ENCODE peak calls at places on chromosomes 2 and 18, in seven cellular contexts. E, P, Y, M, T, F and A are unnamed samples.

GRCh38 chr2:213068681-213069359 is 82.6 kb downstream of the IKZF2 start:
- DNase-seq in T (no peak), P (no peak), Y (no peak), F (no peak), E (no peak), M (no peak), A (no peak)

GRCh38 chr2:170812716-170813585 is 3.7 kb upstream of the GAD1 start:
- DNase-seq in Y (peak; percentile 89), M (no peak), E (no peak), F (peak; percentile 82), P (no peak), T (no peak), A (no peak)

GRCh38 chr2:229679393-229680125 is 34.8 kb downstream of the DNER start:
- DNase-seq in F (no peak), E (no peak), T (no peak), Y (no peak), P (no peak), M (no peak), A (no peak)

GRCh38 chr2:180742809-180743208 is 237.6 kb upstream of the UBE2E3 start:
- DNase-seq in E (no peak), M (no peak), T (no peak), P (no peak), F (no peak), Y (no peak), A (no peak)

GRCh38 chr2:32427672-32428622 is 71.1 kb downstream of the BIRC6 start:
- DNase-seq in M (no peak), P (no peak), E (no peak), Y (peak; percentile 5), T (no peak), F (no peak), A (no peak)

GRCh38 chr18:50977037-50977760 is 9.4 kb downstream of the ELAC1 start:
- DNase-seq in P (no peak), E (no peak), Y (no peak), T (no peak), F (no peak), M (no peak), A (no peak)

GRCh38 chr2:47422560-47422959 is 19.6 kb downstream of the MSH2 start:
- DNase-seq in T (no peak), M (no peak), E (no peak), F (no peak), P (no peak), Y (no peak), A (no peak)

GRCh38 chr2:148534416-148535205 is 109.9 kb upstream of the EPC2 start:
- DNase-seq in M (no peak), P (no peak), E (no peak), T (no peak), Y (peak; percentile 77), F (no peak), A (no peak)

GRCh38 chr2:180012523-180012922 is 5.4 kb upstream of the CWC22 start:
- DNase-seq in P (no peak), E (no peak), F (no peak), T (no peak), Y (no peak), M (no peak), A (no peak)

GRCh38 chr2:201200345-201200744 is 17.4 kb downstream of the CASP10 start:
- DNase-seq in P (no peak), F (no peak), E (no peak), Y (no peak), M (no peak), T (no peak), A (no peak)

GRCh38 chr2:170815746-170816498 is 765 bp upstream of the GAD1 start:
- DNase-seq in F (peak; percentile 57), E (no peak), M (peak; percentile 68), P (no peak), T (peak; percentile 70), Y (peak; percentile 89), A (peak; percentile 22)

GRCh38 chr2:106057206-106057605 is 136.9 kb downstream of the UXS1 start:
- DNase-seq in F (no peak), T (no peak), Y (no peak), P (no peak), E (no peak), M (no peak), A (no peak)

GRCh38 chr2:18924905-18925691 is 335.7 kb upstream of the NT5C1B start:
- DNase-seq in P (no peak), M (no peak), T (no peak), E (no peak), Y (no peak), F (no peak), A (no peak)

GRCh38 chr2:22355816-22356433 is 1029.1 kb upstream of the KLHL29 start:
- DNase-seq in E (peak; percentile 77), F (peak; percentile 49), Y (peak; percentile 70), M (peak; percentile 57), T (peak; percentile 21), P (peak; percentile 69), A (no peak)

GRCh38 chr2:229051798-229052197 is 219.3 kb downstream of the PID1 start:
- DNase-seq in M (no peak), F (no peak), Y (no peak), P (no peak), E (no peak), T (no peak), A (no peak)

GRCh38 chr18:59270689-59271257 is 2.5 kb downstream of the RAX start:
- DNase-seq in M (no peak), P (no peak), F (no peak), T (no peak), Y (no peak), E (no peak), A (no peak)

GRCh38 chr2:65508225-65508624 is 75.8 kb upstream of the SPRED2 start:
- DNase-seq in E (no peak), T (no peak), M (no peak), P (no peak), Y (no peak), F (no peak), A (no peak)

GRCh38 chr2:152089238-152089637 is 9.6 kb downstream of the CACNB4 start:
- DNase-seq in Y (no peak), E (no peak), F (no peak), P (no peak), M (no peak), T (no peak), A (no peak)

GRCh38 chr2:94956797-94957391 is 68.6 kb upstream of the MAL start:
- DNase-seq in P (no peak), M (no peak), F (no peak), T (no peak), Y (peak; percentile 0), E (no peak), A (peak; percentile 70)

GRCh38 chr2:3201296-3201695 is 176.3 kb downstream of the EIPR1 start:
- DNase-seq in E (no peak), F (no peak), Y (no peak), M (no peak), P (no peak), T (no peak), A (no peak)

GRCh38 chr2:55966431-55967118 is 43.0 kb upstream of the EFEMP1 start:
- DNase-seq in M (no peak), T (peak; percentile 55), Y (no peak), F (peak; percentile 66), E (peak; percentile 28), P (peak; percentile 67), A (no peak)

DNA sequence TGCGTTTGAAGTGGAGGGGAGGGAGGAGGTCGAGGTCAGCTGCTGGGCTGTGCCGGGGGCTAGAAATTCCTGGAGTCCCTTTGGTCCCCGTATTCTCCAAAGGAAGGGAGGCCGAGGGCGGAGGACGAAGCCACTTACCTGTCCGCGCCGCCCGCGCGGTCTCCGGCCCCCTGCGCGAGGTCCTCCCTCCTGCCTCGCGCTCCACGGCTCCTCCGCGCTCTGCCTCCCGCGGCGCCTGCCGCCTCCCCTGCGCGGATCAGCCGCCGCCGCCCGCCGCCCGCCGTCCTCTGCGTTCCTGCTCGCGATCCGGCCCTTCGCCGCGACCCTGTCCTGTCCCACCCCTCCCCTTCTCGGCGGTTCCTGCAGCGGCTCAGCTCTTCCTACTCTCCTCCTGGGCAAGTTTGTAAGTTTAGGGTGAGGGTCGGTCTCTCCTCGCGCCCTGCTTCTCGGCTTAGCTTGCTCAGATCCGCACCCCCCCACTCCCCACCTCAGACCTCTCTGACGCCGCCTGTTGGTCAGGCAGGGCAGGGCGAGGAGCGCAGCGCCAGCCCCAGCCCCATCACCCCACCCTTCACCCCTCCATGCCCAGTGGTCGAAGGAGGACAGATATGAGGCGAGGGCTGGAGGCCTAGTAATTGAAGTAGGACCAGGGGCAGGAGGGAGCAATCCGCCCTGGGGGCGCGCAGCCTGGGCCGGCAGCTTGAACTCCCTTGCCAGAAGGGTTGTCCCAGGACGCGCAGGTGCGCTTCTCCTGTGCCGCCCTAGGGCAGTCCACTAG is 9.7 kb upstream of the SKOR2 start:
- DNase-seq in T (no peak), M (no peak), E (no peak), F (no peak), P (no peak), Y (no peak), A (no peak)
- TF ChIP-seq CTCF in T (no peak), M (no peak), E (no peak), F (no peak), P (no peak), Y (no peak), A (no peak)

DNA sequence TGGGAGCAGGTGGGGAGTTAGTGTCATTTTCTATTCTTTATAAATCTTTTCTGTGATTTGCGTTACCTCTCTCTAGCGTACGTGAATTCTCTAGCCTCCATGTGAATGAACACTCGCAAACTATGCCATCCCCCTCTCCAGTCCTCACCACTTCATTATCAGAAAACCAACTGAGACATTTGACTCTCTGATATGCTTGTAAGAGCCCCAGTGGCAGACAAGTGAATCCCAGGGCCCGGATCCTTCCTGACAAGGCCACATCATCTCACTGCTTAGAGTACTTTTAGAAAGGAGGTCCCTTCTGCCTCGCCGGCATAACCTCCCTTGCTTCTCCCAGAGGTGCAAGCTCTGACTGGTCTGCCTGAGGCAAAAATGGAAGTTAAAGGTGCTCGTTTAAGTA is 114.7 kb upstream of the MSTN start:
- DNase-seq in P (no peak), Y (peak; percentile 35), E (no peak), M (no peak), T (no peak), F (no peak), A (no peak)
- H3K27ac ChIP-seq in P (no peak overlapping the region), Y (no peak overlapping the region), E (no peak overlapping the region), M (no peak overlapping the region), T (no peak overlapping the region), F (no peak overlapping the region), A (no peak overlapping the region)

GRCh38 chr2:46339676-46340459 is 42.7 kb downstream of the EPAS1 start:
- DNase-seq in Y (no peak), P (no peak), T (no peak), E (no peak), M (no peak), F (peak; percentile 46), A (no peak)
- TF ChIP-seq CTCF in Y (no peak), P (no peak), T (no peak), E (no peak), M (no peak), F (no peak), A (no peak)

DNA sequence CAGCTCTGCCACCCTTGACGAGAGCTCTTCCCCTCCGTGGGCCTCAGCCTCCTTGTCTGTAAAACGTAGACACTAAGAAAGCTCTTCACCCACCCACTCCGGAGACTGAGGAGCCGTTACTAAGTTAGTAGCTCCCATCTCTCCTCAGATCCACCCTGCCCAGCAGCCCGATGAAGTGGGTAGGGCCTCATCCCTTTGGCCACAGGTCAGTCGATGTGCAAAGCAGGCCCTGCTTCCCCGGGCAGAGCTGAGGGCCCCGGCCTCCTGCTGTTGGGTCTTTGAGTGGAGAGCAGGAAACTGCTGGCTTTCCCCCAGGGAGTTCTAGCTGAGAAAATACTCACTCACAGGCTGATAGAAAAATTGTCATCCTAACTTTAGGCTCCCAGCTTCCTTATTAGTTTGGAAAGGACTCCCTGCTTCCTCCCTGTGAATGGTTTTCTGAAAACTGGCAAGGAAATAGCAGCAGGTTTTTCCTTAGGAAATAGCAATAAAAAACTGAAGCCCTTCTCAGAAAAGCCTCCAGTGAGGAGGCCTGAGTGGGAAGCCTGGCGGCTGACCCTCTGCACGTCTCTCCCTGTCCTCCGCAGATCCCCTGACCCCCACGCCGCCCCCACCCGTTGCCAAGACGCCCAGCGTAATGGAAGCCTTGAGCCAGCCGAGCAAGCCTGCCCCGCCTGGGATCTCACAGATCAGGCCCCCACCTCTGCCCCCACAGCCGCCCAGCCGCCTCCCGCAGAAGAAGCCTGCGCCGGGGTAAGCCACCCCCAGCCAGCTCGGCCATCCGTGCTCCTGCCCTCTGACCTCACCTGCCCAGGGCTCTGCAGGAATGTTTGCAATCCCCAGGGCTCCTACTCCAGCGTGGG is 30.2 kb downstream of the ITGB1BP1 start:
- DNase-seq in E (peak; percentile 13), P (peak; percentile 38), Y (peak; percentile 21), T (no peak), M (no peak), F (peak; percentile 68), A (no peak)
- H3K27ac ChIP-seq in E (peak overlapping the region; percentile 32), P (peak overlapping the region; percentile 42), Y (peak overlapping the region; percentile 45), T (peak overlapping the region; percentile 19), M (no peak overlapping the region), F (peak overlapping the region; percentile 77), A (no peak overlapping the region)